ENCODE peak calls at places on chromosome 20, in ten cellular contexts. S is ovary; Z is cardiac fibroblast; N is H9; E is mammary epithelial cell; D is GM06990; Q is Calu3; G is A549; O is CD4-positive, alpha-beta T cell; K is pancreas. B is an unnamed sample.

GRCh38 chr20:31998246-31998645 is 12.0 kb upstream of the CCM2L start:
- DNase-seq in S (no peak), Z (no peak), N (no peak), E (no peak), D (no peak), Q (no peak), G (no peak), O (no peak), K (no peak), B (no peak)

GRCh38 chr20:10093087-10093591 is 58.4 kb downstream of the ANKEF1 start:
- DNase-seq in S (peak; percentile 25), Z (peak; percentile 33), N (no peak), E (peak; percentile 83), D (no peak), Q (peak; percentile 17), G (peak; percentile 81), O (no peak), K (no peak), B (no peak)

GRCh38 chr20:35739294-35740163 is 2.5 kb downstream of the RBM39 start:
- DNase-seq in S (no peak), Z (peak; percentile 53), N (no peak), E (peak; percentile 56), D (no peak), Q (peak; percentile 60), G (peak; percentile 41), O (no peak), K (no peak), B (no peak)

GRCh38 chr20:25486377-25486776 is 78.9 kb downstream of the GINS1 start:
- DNase-seq in S (no peak), Z (peak; percentile 38), N (no peak), E (no peak), D (no peak), Q (no peak), G (no peak), O (no peak), K (no peak), B (no peak)

GRCh38 chr20:43529457-43530153 is 22.1 kb downstream of the L3MBTL1 start:
- DNase-seq in S (no peak), Z (no peak), N (no peak), E (no peak), D (no peak), Q (no peak), G (no peak), O (no peak), K (no peak), B (no peak)

GRCh38 chr20:63973636-63974401 is 4.1 kb upstream of the ZNF512B start:
- DNase-seq in S (peak; percentile 86), Z (peak; percentile 88), N (peak; percentile 88), E (peak; percentile 65), D (peak; percentile 84), Q (peak; percentile 98), G (peak; percentile 87), O (peak; percentile 74), K (peak; percentile 84), B (peak; percentile 92)

GRCh38 chr20:50843331-50844276 is 48.7 kb downstream of the BCAS4 start:
- DNase-seq in S (no peak), Z (no peak), N (no peak), E (peak; percentile 88), D (no peak), Q (no peak), G (no peak), O (no peak), K (no peak), B (no peak)

GRCh38 chr20:50715694-50716093 is 15.7 kb upstream of the PARD6B start:
- DNase-seq in S (no peak), Z (no peak), N (no peak), E (peak; percentile 50), D (no peak), Q (no peak), G (no peak), O (no peak), K (no peak), B (no peak)

GRCh38 chr20:34703573-34704176 is 469 bp upstream of the TP53INP2 start:
- DNase-seq in S (no peak), Z (peak; percentile 44), N (no peak), E (peak; percentile 40), D (no peak), Q (peak; percentile 44), G (no peak), O (no peak), K (peak; percentile 48), B (no peak)

DNA sequence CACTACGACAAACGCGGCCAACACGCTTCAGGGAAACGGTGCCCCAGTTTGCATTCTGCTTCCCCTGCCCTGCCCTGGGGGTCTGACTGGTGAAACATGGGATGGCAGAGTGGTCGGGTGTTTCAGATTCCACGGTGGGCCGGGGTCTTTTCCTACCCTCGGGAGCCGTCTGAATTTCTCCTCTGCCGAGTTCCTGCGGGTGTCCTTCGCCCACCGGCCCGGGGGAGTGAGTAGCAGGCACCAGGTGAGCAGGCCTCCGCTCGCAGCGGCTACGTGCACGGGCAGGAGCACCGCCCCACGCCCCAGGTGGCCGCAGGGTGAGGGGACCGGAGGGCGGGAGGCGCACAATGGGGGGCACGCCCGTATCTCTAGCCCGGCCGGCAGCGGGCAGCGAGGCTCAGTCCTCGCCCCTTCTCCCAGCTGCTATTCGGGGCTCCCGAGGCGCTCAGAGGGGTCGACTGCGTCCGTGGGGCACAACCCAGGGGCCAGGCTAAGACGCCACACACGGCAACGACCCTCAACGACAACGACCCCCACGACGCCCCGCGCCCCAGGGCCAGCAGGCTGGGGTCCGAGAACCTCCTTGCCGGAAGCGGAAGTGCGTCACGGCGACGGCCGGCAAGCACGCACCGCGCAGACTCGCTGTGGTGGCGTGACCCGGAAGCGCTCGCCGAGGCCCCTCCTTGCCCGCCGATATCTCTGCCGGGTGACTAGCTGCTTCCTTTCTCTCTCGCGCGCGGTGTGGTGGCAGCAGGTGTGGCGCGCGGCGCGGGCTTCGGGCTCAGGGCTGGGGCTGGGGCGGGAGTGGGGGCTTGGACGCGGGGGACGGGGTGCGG is at the start of gene RPS21:
- DNase-seq in S (peak; percentile 92), Z (peak; percentile 91), N (peak; percentile 94), E (peak; percentile 85), D (peak; percentile 93), Q (peak; percentile 98), G (peak; percentile 93), O (peak; percentile 92), K (peak; percentile 94), B (peak; percentile 83)
- TF ChIP-seq CTCF in S (no peak), Z (no peak), N (no peak), E (no peak), D (no peak), Q (no peak), G (no peak), O (no peak), K (no peak), B (no peak)

GRCh38 chr20:46087161-46087560 is 2.6 kb downstream of the NCOA5 start:
- DNase-seq in S (no peak), Z (peak; percentile 37), N (no peak), E (no peak), D (no peak), Q (no peak), G (peak; percentile 19), O (no peak), K (no peak), B (no peak)
- TF ChIP-seq CTCF in S (no peak), Z (peak; percentile 38), N (peak; percentile 43), E (peak; percentile 36), D (peak; percentile 24), Q (no peak), G (peak; percentile 46), O (peak; percentile 10), K (no peak), B (peak; percentile 58)

GRCh38 chr20:2365091-2365490 is 15.6 kb upstream of the TGM6 start:
- DNase-seq in S (no peak), Z (no peak), N (no peak), E (no peak), D (no peak), Q (no peak), G (no peak), O (no peak), K (no peak), B (no peak)

GRCh38 chr20:2358006-2358405 is 22.7 kb upstream of the TGM6 start:
- DNase-seq in S (no peak), Z (no peak), N (no peak), E (peak; percentile 76), D (no peak), Q (no peak), G (no peak), O (no peak), K (no peak), B (no peak)

GRCh38 chr20:2364014-2364413 is 16.7 kb upstream of the TGM6 start:
- DNase-seq in S (no peak), Z (peak; percentile 67), N (no peak), E (peak; percentile 57), D (no peak), Q (no peak), G (no peak), O (no peak), K (no peak), B (no peak)

GRCh38 chr20:2357114-2357513 is 23.6 kb upstream of the TGM6 start:
- DNase-seq in S (no peak), Z (no peak), N (no peak), E (peak; percentile 73), D (no peak), Q (no peak), G (no peak), O (no peak), K (no peak), B (no peak)

DNA sequence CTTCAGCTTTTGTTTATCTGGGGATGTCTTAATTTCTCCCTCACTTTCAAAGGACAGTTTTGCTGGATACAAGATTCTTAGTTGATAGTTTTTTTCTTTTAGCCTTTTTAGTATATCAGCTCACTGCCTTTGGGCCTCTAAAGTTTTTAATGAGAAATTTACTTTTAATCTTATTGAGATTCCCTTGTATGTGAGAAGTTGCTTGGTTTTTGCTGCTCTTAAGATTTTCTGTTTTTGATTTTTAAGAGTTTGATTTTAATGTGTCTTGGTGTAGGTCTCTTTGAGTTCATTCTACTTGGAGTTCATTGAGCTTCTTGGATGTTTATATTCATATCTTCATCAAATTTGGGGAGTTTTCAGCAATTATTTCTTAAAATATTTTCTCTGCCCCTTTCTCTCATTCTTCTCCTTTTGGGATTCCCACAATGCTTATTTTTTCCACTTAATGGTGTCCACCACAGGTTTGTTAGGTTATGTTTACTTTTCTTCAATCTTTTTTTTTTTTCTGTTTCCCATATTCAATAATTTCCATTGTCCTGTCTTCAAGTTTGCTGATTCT is 19.6 kb upstream of the TGM6 start:
- DNase-seq in S (no peak), Z (no peak), N (no peak), E (no peak), D (no peak), Q (no peak), G (no peak), O (no peak), K (no peak), B (no peak)
- TF ChIP-seq CTCF in S (no peak), Z (no peak), N (no peak), E (no peak), D (no peak), Q (no peak), G (no peak), O (no peak), K (no peak), B (no peak)

DNA sequence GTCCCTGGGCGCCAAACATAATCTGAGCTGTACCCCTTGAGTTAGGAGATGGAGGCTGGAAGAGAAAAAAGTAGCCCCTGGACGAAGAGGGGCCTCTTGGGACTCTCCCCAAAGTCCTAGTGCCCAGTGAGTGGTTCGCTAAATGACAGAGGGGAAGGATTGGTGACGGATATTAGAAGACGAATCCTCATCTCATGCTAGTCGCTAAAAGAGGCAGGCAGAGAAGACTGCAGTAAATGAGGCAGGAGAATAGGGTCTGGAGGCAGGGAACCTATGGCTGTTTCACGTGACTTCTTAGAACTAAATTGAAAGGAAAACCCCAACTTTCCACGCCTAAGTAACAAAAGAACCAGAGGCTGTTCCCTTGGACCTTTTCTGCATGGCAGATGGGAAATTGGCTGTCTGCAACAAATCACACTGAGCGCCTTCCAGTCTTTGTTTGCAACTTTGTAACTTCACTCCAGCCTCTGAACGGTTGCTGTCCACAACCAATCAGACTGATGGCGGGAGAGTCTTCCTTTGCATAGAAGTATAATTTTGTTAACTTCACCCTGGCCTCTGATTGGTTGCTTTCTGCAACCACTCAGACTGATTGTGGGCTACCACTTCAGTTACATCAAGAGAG is 730 bp upstream of the RBL1 start:
- DNase-seq in S (no peak), Z (peak; percentile 2), N (no peak), E (no peak), D (peak; percentile 26), Q (no peak), G (no peak), O (no peak), K (no peak), B (no peak)
- TF ChIP-seq CTCF in S (no peak), Z (no peak), N (no peak), E (no peak), D (no peak), Q (no peak), G (no peak), O (peak; percentile 4), K (no peak), B (no peak)